ENCODE peak calls at places on chromosome 12, in four cellular contexts. D, Z, Y and J are unnamed samples.
A peak's percentile ranks its signal among the peaks of the same experiment; 100 is the strongest.

GRCh38 chr12:51687142-51687935 is 96.3 kb downstream of the SCN8A start:
- DNase-seq in D (no peak), Z (no peak), Y (no peak), J (no peak)

GRCh38 chr12:51533799-51534198 is 57.2 kb upstream of the SCN8A start:
- DNase-seq in D (no peak), Z (no peak), Y (no peak), J (peak; percentile 5)

GRCh38 chr12:49974677-49975369 is 2.1 kb downstream of the AQP6 start:
- DNase-seq in D (no peak), Z (no peak), Y (no peak), J (no peak)

GRCh38 chr12:76311796-76312195 is 36.4 kb downstream of the BBS10 start:
- DNase-seq in D (no peak), Z (no peak), Y (no peak), J (no peak)

GRCh38 chr12:93415723-93416464 is 25.9 kb downstream of the UBE2N start:
- DNase-seq in D (no peak), Z (no peak), Y (no peak), J (no peak)

GRCh38 chr12:110923692-110924334 is 3.4 kb upstream of the MYL2 start:
- DNase-seq in D (no peak), Z (no peak), Y (no peak), J (no peak)

GRCh38 chr12:47905313-47905730 is 528 bp upstream of the VDR start:
- DNase-seq in D (peak; percentile 46), Z (peak; percentile 81), Y (peak; percentile 34), J (no peak)

GRCh38 chr12:46404225-46404631 is 31.7 kb upstream of the SLC38A2 start:
- DNase-seq in D (no peak), Z (no peak), Y (no peak), J (no peak)

GRCh38 chr12:113933201-113933786 is 32.8 kb downstream of the RBM19 start:
- DNase-seq in D (no peak), Z (no peak), Y (no peak), J (no peak)

GRCh38 chr12:121536929-121537813 is 43.7 kb downstream of the KDM2B start:
- DNase-seq in D (peak; percentile 90), Z (peak; percentile 95), Y (peak; percentile 90), J (peak; percentile 78)

GRCh38 chr12:121539908-121540307 is 40.9 kb downstream of the KDM2B start:
- DNase-seq in D (no peak), Z (no peak), Y (no peak), J (no peak)

GRCh38 chr12:121536058-121536928 is 44.5 kb downstream of the KDM2B start:
- DNase-seq in D (peak; percentile 90), Z (peak; percentile 91), Y (peak; percentile 92), J (peak; percentile 86)

GRCh38 chr12:121537814-121538698 is 42.8 kb downstream of the KDM2B start:
- DNase-seq in D (no peak), Z (peak; percentile 72), Y (no peak), J (peak; percentile 44)

DNA sequence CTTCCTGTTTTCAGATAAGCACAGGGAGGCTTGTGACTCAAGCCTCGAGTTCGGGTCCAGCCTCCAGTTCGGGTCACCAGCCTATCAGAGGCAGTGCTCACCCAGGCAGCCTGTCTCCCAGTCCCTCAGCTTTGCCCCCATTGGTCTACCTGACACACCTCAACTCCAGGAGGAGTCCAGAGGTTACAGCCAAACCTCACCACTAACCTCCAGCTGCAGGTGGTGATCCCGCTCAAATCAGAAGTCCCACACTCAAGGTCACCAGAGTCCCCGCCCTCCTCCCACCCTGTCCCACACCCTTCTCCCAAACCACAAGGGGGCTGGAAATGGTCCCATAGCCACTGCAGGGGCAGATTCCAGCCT is 42.1 kb downstream of the KDM2B start:
- DNase-seq in D (no peak), Z (no peak), Y (no peak), J (no peak)
- H3K4me3 ChIP-seq in D (peak overlapping the region; percentile 89), Z (peak overlapping the region; percentile 69), Y (no peak overlapping the region), J (no peak overlapping the region)

GRCh38 chr12:131571827-131572226 is 139.1 kb upstream of the SFSWAP start:
- DNase-seq in D (no peak), Z (no peak), Y (no peak), J (no peak)
- H3K27me3 ChIP-seq in D (peaks cover 91% of the 10 kb centered on the region), Z (peaks cover 47% of the 10 kb centered on the region), Y (peaks cover 62% of the 10 kb centered on the region), J (peaks cover 4% of the 10 kb centered on the region)

GRCh38 chr12:38110026-38110699 is 206.4 kb upstream of the ALG10B start:
- DNase-seq in D (no peak), Z (no peak), Y (no peak), J (no peak)
- H3K9me3 ChIP-seq in D (no peaks in the 10 kb centered on the region), Z (no peaks in the 10 kb centered on the region), Y (no peaks in the 10 kb centered on the region), J (no peaks in the 10 kb centered on the region)

DNA sequence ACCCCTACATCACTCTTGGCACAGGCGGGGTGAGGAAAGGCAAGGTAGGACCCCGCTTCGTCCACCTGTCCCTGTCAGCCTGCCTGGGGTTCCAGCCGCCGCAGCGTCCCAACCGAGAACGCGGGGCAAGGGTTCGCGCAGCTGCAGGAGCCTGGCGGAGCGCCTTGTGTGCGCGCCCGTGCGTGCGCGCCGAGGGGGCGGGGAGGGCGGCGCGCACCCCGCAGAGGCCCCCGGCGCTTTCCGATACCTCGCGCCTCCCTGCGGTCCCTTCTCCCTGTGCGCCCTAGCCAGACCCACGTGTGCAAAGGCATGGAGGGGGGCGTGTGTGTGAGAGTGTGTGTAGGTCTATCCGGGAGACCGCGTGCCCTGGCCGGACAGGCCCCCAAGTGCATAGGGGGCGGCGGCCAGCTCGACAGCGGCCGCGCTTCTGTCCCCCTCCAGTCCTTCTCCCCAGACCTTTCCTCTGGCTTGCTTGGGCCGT is 122.4 kb downstream of the TSPAN9 start:
- DNase-seq in D (no peak), Z (no peak), Y (peak; percentile 51), J (no peak)
- H3K4me3 ChIP-seq in D (peak overlapping the region; percentile 76), Z (peak overlapping the region; percentile 48), Y (peak overlapping the region; percentile 50), J (peak overlapping the region; percentile 34)

DNA sequence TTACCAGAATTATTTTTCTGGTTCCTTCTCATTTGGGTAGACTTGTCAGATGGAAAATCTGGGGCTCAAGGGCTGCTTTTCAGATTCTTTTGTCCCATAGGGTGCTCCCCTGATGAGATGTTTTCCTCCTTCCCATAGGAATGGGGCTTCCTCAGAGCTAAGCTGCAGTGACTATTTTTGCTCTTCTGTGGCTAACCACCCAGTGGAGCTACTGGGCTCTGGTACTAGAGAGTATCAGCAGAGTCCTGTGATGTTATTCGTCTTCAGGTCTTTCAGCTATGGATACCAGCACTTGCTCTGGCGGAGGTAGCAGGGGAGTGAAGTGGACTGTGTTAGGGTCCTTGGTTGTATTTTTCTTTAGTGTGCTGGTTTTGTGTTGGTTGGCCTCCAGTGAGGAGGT is 716.1 kb upstream of the LMO3 start:
- DNase-seq in D (no peak), Z (no peak), Y (no peak), J (no peak)
- H3K27me3 ChIP-seq in D (no peaks in the 10 kb centered on the region), Z (no peaks in the 10 kb centered on the region), Y (no peaks in the 10 kb centered on the region), J (no peaks in the 10 kb centered on the region)

GRCh38 chr12:132909030-132909368 is 21.6 kb upstream of the CHFR start:
- DNase-seq in D (no peak), Z (no peak), Y (no peak), J (no peak)
- H3K9me3 ChIP-seq in D (peaks cover 36% of the 10 kb centered on the region), Z (peaks cover 29% of the 10 kb centered on the region), Y (peaks cover 32% of the 10 kb centered on the region), J (no peaks in the 10 kb centered on the region)

DNA sequence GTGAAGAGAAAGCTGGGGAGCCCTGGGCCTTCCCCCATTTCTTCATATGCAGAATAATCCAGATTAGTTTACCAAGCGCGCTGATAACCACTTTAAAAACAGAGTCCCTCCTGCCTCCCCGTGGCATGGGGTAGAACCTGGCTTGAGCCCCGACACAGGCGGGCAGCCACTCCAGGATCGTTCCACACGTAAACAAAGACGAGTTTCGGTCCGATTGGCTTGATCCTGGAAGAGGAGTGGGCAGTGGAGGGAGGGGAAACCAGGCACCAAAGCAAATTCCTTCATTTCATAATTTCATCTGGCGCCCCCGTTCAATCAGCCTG is 909 bp upstream of the GPRC5A start:
- DNase-seq in D (no peak), Z (no peak), Y (no peak), J (no peak)
- H3K4me3 ChIP-seq in D (peak overlapping the region; percentile 67), Z (peak overlapping the region; percentile 58), Y (peak overlapping the region; percentile 53), J (no peak overlapping the region)

DNA sequence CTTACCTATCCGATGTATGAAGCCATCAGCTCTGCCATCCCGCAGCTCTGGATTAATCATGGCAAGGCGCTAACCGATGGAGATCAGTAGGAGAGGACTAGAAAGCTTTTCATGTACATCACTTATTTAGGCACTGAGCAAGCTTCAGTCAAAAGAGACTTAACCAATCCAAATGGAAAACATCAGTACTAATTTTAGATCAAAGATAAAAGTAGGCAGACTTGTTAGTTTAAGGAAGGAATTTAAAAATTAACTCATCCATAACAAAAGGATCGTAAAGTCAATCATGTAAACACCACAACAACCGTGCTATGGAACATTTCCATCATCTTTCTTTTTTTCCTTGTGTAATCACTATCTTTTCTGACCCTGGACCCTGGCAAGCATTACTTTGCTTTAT is at the start of gene CLEC2A:
- DNase-seq in D (no peak), Z (no peak), Y (no peak), J (no peak)
- H3K27me3 ChIP-seq in D (no peaks in the 10 kb centered on the region), Z (no peaks in the 10 kb centered on the region), Y (peaks cover 4% of the 10 kb centered on the region), J (no peaks in the 10 kb centered on the region)

GRCh38 chr12:133124674-133125073 is 5.4 kb downstream of the ZNF891 start:
- DNase-seq in D (no peak), Z (no peak), Y (no peak), J (no peak)

GRCh38 chr12:133120385-133121191 is 9.5 kb downstream of the ZNF891 start:
- DNase-seq in D (no peak), Z (no peak), Y (no peak), J (no peak)
- H3K9me3 ChIP-seq in D (peaks cover 100% of the 10 kb centered on the region), Z (peaks cover 100% of the 10 kb centered on the region), Y (peaks cover 100% of the 10 kb centered on the region), J (peaks cover 38% of the 10 kb centered on the region)